ENCODE peak calls at places on chromosomes 12 and 14, in seven cellular contexts. C is thyroid gland, F is transverse colon, V is OCI-LY7, E is right atrium auricular region, T is K562, K is MM.1S. R is an unnamed sample.

GRCh38 chr12:27651201-27651600 is 45.0 kb upstream of the REP15 start:
- DNase-seq in K (no peak), T (no peak), C (no peak), F (no peak), V (no peak), E (no peak), R (no peak)

GRCh38 chr12:57456145-57456700 is 1.1 kb downstream of the INHBE start:
- DNase-seq in T (peak; percentile 75), K (peak; percentile 75), C (peak; percentile 35), F (no peak), E (no peak), V (peak; percentile 85), R (peak; percentile 54)

GRCh38 chr12:90023207-90023870 is 314.7 kb upstream of the ATP2B1 start:
- DNase-seq in V (no peak), T (no peak), K (no peak), C (no peak), E (no peak), F (no peak), R (no peak)

GRCh38 chr14:100536141-100536540 is 51.1 kb downstream of the BEGAIN start:
- DNase-seq in C (peak; percentile 0), F (no peak), E (no peak), K (no peak), V (no peak), T (no peak), R (no peak)

GRCh38 chr14:35155962-35156361 is 33.6 kb downstream of the PRORP start:
- DNase-seq in V (peak; percentile 33), K (no peak), C (no peak), F (no peak), E (no peak), T (no peak), R (no peak)

GRCh38 chr12:6347367-6348338 is 5.8 kb upstream of the TNFRSF1A start:
- DNase-seq in F (no peak), C (peak; percentile 71), T (no peak), V (no peak), K (no peak), E (peak; percentile 92), R (peak; percentile 98)

GRCh38 chr12:92438641-92439396 is 264.0 kb upstream of the PLEKHG7 start:
- DNase-seq in C (no peak), T (no peak), E (no peak), F (no peak), V (no peak), K (no peak), R (no peak)

GRCh38 chr14:53055003-53055402 is 98.1 kb downstream of the DDHD1 start:
- DNase-seq in K (peak; percentile 18), T (peak; percentile 41), E (no peak), V (peak; percentile 51), C (no peak), F (no peak), R (peak; percentile 73)

GRCh38 chr12:57243521-57244305 is 7.3 kb downstream of the STAC3 start:
- DNase-seq in E (peak; percentile 83), F (peak; percentile 86), C (peak; percentile 71), K (peak; percentile 82), V (peak; percentile 87), T (peak; percentile 92), R (peak; percentile 72)

GRCh38 chr14:22838631-22839041 is 2.3 kb downstream of the MMP14 start:
- DNase-seq in V (no peak), E (no peak), F (peak; percentile 25), C (no peak), K (no peak), T (no peak), R (no peak)

GRCh38 chr12:12465522-12465921 is 97.1 kb downstream of the DUSP16 start:
- DNase-seq in E (no peak), V (no peak), K (no peak), C (no peak), T (no peak), F (no peak), R (no peak)

GRCh38 chr12:65602579-65603295 is 221.5 kb upstream of the HMGA2 start:
- DNase-seq in T (peak; percentile 84), F (peak; percentile 80), C (peak; percentile 72), K (peak; percentile 19), E (peak; percentile 81), V (peak; percentile 18), R (peak; percentile 96)

GRCh38 chr12:128976120-128976519 is 122.8 kb downstream of the GLT1D1 start:
- DNase-seq in F (peak; percentile 65), V (peak; percentile 13), T (peak; percentile 70), E (no peak), C (peak; percentile 24), K (no peak), R (peak; percentile 59)

GRCh38 chr12:123030686-123031085 is 50.2 kb downstream of the ARL6IP4 start:
- DNase-seq in C (no peak), V (no peak), T (no peak), E (no peak), F (no peak), K (no peak), R (no peak)

GRCh38 chr12:106378788-106379187 is 21.2 kb downstream of the POLR3B start:
- DNase-seq in K (no peak), E (no peak), F (no peak), V (no peak), C (no peak), T (no peak), R (no peak)

GRCh38 chr12:21328578-21328977 is 6.1 kb downstream of the SLCO1A2 start:
- DNase-seq in T (no peak), V (no peak), C (no peak), F (no peak), E (no peak), K (no peak), R (no peak)
- H3K9me3 ChIP-seq in T (no peaks in the 10 kb centered on the region), V (peaks cover 18% of the 10 kb centered on the region), C (no peaks in the 10 kb centered on the region), F (peaks cover 8% of the 10 kb centered on the region), E (no peaks in the 10 kb centered on the region), K (no peaks in the 10 kb centered on the region), R (no peaks in the 10 kb centered on the region)

DNA sequence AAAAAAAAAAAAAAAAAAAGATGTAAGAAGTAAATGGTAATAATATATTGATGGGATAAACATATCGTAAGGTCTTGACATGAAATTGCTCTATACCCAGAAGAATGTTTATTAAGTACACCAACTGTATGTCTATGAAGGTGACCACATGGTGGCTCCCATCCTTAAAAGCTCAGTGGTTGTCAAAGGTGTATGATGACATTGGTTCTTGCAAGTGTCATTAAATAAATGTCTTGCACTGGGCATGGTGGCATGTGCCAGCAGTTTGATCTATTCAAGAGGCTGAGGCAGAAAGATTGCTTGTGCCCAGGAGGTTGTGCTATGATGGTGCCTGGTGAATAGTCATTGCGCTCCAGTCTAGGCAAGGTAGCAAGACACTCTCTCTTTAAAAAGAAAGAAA is 10.4 kb downstream of the CCT2 start:
- DNase-seq in K (no peak), V (no peak), C (no peak), F (no peak), E (no peak), T (no peak), R (no peak)
- TF ChIP-seq CTCF in K (no peak), V (peak; percentile 10), C (no peak), F (no peak), E (no peak), T (peak; percentile 10), R (no peak)

GRCh38 chr14:60649815-60650381 is 621 bp upstream of the SIX1 start:
- DNase-seq in F (no peak), K (no peak), V (no peak), C (no peak), E (no peak), T (no peak), R (no peak)

GRCh38 chr14:60647081-60647836 is 2.0 kb downstream of the SIX1 start:
- DNase-seq in T (no peak), C (no peak), V (no peak), K (no peak), E (no peak), F (no peak), R (no peak)

GRCh38 chr14:60647837-60648168 is 1.5 kb downstream of the SIX1 start:
- DNase-seq in K (no peak), F (no peak), E (no peak), V (no peak), T (no peak), C (no peak), R (no peak)

GRCh38 chr14:60648934-60649814 is at the start of gene SIX1:
- DNase-seq in E (no peak), V (no peak), C (peak; percentile 40), T (peak; percentile 69), F (peak; percentile 48), K (peak; percentile 77), R (peak; percentile 90)

DNA sequence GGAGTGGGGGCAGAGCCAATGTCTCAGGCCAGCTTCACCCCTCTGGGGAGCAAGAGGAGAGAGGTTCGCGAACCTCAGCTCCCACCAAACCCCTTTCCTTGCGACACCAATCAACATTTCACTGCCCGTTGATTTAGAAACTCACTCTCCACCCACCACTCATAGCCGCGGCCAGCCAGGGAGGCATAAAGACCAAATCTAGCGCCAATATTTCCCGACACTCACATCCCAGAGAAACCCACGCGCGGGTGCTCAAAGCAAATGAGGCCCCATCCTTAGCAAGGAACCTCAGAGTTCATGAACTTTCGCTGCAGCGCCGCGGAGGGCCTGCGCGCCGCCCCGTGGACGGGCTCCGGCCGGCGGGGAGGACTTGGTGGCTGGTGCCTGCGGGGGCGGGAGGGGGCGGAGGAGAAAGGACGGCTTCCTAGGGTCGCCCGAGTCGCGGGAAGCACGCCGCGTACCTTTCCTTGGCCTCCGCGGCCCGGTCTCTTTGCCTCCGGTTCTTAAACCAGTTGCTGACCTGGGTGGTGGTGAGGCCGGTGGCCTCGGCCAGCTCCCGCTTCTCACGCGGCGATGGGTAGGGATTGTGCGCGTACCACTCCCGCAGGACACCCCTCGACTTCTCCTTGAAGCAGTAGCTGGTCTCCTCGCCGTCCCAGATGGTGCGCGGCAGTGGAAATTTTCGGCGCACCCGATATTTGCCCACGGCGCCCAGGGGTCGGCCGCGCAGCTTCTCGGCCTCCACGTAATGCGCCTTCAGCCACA is 926 bp downstream of the SIX1 start:
- DNase-seq in E (no peak), F (no peak), K (no peak), T (peak; percentile 43), C (no peak), V (no peak), R (no peak)
- H3K9me3 ChIP-seq in E (no peaks in the 10 kb centered on the region), F (no peaks in the 10 kb centered on the region), K (no peaks in the 10 kb centered on the region), T (no peaks in the 10 kb centered on the region), C (no peaks in the 10 kb centered on the region), V (no peaks in the 10 kb centered on the region), R (no peaks in the 10 kb centered on the region)

GRCh38 chr12:45334396-45334795 is 118.5 kb downstream of the ANO6 start:
- DNase-seq in E (no peak), V (no peak), T (no peak), C (no peak), F (no peak), K (no peak), R (no peak)

GRCh38 chr12:45329238-45329637 is 113.3 kb downstream of the ANO6 start:
- DNase-seq in T (no peak), V (no peak), C (no peak), E (no peak), F (no peak), K (no peak), R (no peak)

GRCh38 chr12:45327823-45328383 is 112.0 kb downstream of the ANO6 start:
- DNase-seq in F (no peak), T (no peak), C (no peak), V (no peak), K (no peak), E (no peak), R (peak; percentile 12)

GRCh38 chr12:45329702-45330101 is 113.8 kb downstream of the ANO6 start:
- DNase-seq in V (no peak), E (no peak), F (no peak), K (no peak), T (no peak), C (no peak), R (no peak)

DNA sequence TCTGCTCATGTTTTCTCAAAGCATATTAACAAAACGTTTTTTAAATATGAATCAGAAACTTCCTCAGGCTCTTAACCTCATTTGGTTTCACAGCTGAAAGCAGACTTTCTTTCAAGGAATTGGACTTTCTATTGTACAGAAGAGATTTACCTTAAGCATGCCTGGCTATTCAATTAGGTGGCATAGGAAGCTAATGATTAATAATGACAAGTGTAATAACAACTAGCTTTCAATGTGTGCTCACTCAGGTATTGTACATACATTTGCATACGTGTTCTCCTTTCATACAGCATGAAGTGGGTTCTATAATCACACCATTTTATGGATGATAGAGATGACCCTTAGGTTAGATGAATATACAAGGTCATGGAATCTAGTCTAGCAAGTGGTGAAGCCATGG is 115.7 kb downstream of the ANO6 start:
- DNase-seq in E (no peak), F (no peak), K (no peak), C (no peak), T (no peak), V (no peak), R (no peak)
- TF ChIP-seq CTCF in E (no peak), F (no peak), K (no peak), C (no peak), T (no peak), V (no peak), R (no peak)